ENCODE peak calls at places on chromosome 17, in five cellular contexts. X, S, J, C and Y are unnamed samples. For H4K20me1, the result is how much of the 10 kb centered on the place peaks cover.

GRCh38 chr17:75557075-75557851 is 30.3 kb upstream of the MYO15B start:
- DNase-seq in X (peak), S (peak), J (peak), C (no peak), Y (no peak)

GRCh38 chr17:2862197-2862596 is 66.0 kb downstream of the RAP1GAP2 start:
- DNase-seq in X (no peak), S (no peak), J (no peak), C (no peak), Y (no peak)

GRCh38 chr17:61862105-61862574 is 1.2 kb downstream of the BRIP1 start:
- DNase-seq in X (no peak), S (peak), J (peak), C (no peak), Y (no peak)

GRCh38 chr17:33292981-33293867 is at the start of gene ASIC2:
- DNase-seq in X (peak), S (no peak), J (peak), C (no peak), Y (peak)

GRCh38 chr17:68301438-68301959 is 10.2 kb downstream of the ARSG start:
- DNase-seq in X (no peak), S (no peak), J (no peak), C (no peak), Y (peak)

GRCh38 chr17:34146440-34147043 is 108.5 kb upstream of the CCL2 start:
- DNase-seq in X (peak), S (no peak), J (peak), C (no peak), Y (peak)

GRCh38 chr17:83179378-83179777 is 100.0 kb downstream of the METRNL start:
- DNase-seq in X (no peak), S (no peak), J (no peak), C (no peak), Y (no peak)

GRCh38 chr17:55430531-55431228 is 9.0 kb upstream of the MMD start:
- DNase-seq in X (no peak), S (no peak), J (peak), C (no peak), Y (no peak)

GRCh38 chr17:28469376-28469775 is 4.1 kb upstream of the SLC13A2 start:
- DNase-seq in X (no peak), S (no peak), J (no peak), C (no peak), Y (no peak)

GRCh38 chr17:16482253-16482652 is 9.7 kb downstream of the LRRC75A start:
- DNase-seq in X (no peak), S (no peak), J (no peak), C (no peak), Y (no peak)

GRCh38 chr17:36933174-36934143 is 3.8 kb upstream of the LHX1 start:
- DNase-seq in X (no peak), S (no peak), J (no peak), C (no peak), Y (peak)

GRCh38 chr17:35969558-35970442 is 11.5 kb downstream of the CCL16 start:
- DNase-seq in X (peak), S (peak), J (peak), C (peak), Y (peak)

GRCh38 chr17:75364078-75364477 is 41.4 kb downstream of the GRB2 start:
- DNase-seq in X (no peak), S (peak), J (peak), C (no peak), Y (no peak)

GRCh38 chr17:42901535-42902229 is 1.1 kb downstream of the G6PC1 start:
- DNase-seq in X (no peak), S (no peak), J (no peak), C (no peak), Y (no peak)

GRCh38 chr17:64024781-64025731 is 4.6 kb upstream of the ICAM2 start:
- DNase-seq in X (no peak), S (no peak), J (peak), C (no peak), Y (no peak)

GRCh38 chr17:42894283-42895184 is 6.1 kb upstream of the G6PC1 start:
- DNase-seq in X (no peak), S (no peak), J (no peak), C (no peak), Y (no peak)

GRCh38 chr17:65941500-65941899 is 250.4 kb downstream of the CEP112 start:
- DNase-seq in X (no peak), S (no peak), J (peak), C (no peak), Y (no peak)

GRCh38 chr17:47949197-47949759 is 7.9 kb downstream of the PNPO start:
- DNase-seq in X (peak), S (peak), J (peak), C (peak), Y (peak)

GRCh38 chr17:76078859-76079576 is at the start of gene ZACN:
- DNase-seq in X (no peak), S (no peak), J (no peak), C (no peak), Y (no peak)

GRCh38 chr17:42690596-42690995 is 8.3 kb downstream of the CNTNAP1 start:
- DNase-seq in X (no peak), S (no peak), J (no peak), C (no peak), Y (no peak)

GRCh38 chr17:12070561-12070960 is 49.9 kb downstream of the MAP2K4 start:
- DNase-seq in X (no peak), S (peak), J (peak), C (no peak), Y (no peak)

GRCh38 chr17:72542317-72542716 is 421.5 kb downstream of the SOX9 start:
- DNase-seq in X (no peak), S (no peak), J (no peak), C (no peak), Y (no peak)

GRCh38 chr17:3843935-3844516 is 2.0 kb downstream of the NCBP3 start:
- DNase-seq in X (peak), S (peak), J (peak), C (no peak), Y (peak)

GRCh38 chr17:68433911-68434503 is 23.3 kb downstream of the WIPI1 start:
- DNase-seq in X (no peak), S (no peak), J (no peak), C (no peak), Y (no peak)

GRCh38 chr17:67223924-67224323 is 21.1 kb downstream of the HELZ start:
- DNase-seq in X (peak), S (no peak), J (no peak), C (no peak), Y (no peak)

GRCh38 chr17:19348081-19348650 is 14.4 kb downstream of the B9D1 start:
- DNase-seq in X (no peak), S (no peak), J (no peak), C (no peak), Y (no peak)

GRCh38 chr17:3907483-3908216 is 8.6 kb downstream of the P2RX1 start:
- DNase-seq in X (no peak), S (no peak), J (no peak), C (no peak), Y (peak)

GRCh38 chr17:74340470-74341023 is 14.5 kb downstream of the KIF19 start:
- DNase-seq in X (no peak), S (no peak), J (no peak), C (no peak), Y (no peak)

GRCh38 chr17:18270851-18271170 is 10.3 kb downstream of the MIEF2 start:
- DNase-seq in X (no peak), S (no peak), J (no peak), C (no peak), Y (no peak)
- H4K20me1 ChIP-seq in X (under half), S (under half), J (under half), C (under half), Y (under half)

GRCh38 chr17:50479522-50480141 is 972 bp downstream of the RSAD1 start:
- DNase-seq in X (peak), S (peak), J (peak), C (peak), Y (peak)

GRCh38 chr17:50480142-50480764 is 1.6 kb downstream of the RSAD1 start:
- DNase-seq in X (no peak), S (no peak), J (no peak), C (no peak), Y (no peak)

GRCh38 chr17:50476545-50477315 is 1.9 kb upstream of the RSAD1 start:
- DNase-seq in X (no peak), S (no peak), J (no peak), C (no peak), Y (peak)

GRCh38 chr17:50478391-50479361 is at the start of gene RSAD1:
- DNase-seq in X (peak), S (peak), J (peak), C (peak), Y (peak)

DNA sequence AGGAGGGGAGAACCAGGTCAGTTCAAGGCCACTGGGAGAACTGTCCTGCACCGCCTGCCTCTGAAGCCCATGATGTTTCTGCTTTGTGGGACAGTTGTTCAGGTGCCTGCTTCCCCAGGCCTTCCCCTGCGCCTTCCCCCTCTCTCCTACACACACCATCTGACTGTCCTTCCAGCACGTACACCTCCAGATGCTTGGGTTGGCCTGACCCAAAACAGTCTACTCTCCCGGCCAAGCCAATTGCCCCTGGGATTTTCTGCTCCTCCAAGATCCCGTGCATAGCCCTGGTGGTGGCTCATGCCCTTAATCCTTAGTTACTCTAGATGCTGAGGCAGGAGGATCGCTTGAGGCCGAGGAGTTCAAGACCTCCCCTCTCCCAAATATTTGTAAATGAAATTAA is 684 bp upstream of the RSAD1 start:
- DNase-seq in X (no peak), S (no peak), J (no peak), C (no peak), Y (no peak)
- H3K4me2 ChIP-seq in X (peak), S (no peak), J (peak), C (peak), Y (peak)

GRCh38 chr17:45063198-45063597 is 2.1 kb downstream of the NMT1 start:
- DNase-seq in X (no peak), S (no peak), J (no peak), C (peak), Y (no peak)
- H4K20me1 ChIP-seq in X (under half), S (under half), J (under half), C (under half), Y (under half)

GRCh38 chr17:81939218-81939617 is 2.1 kb upstream of the PYCR1 start:
- DNase-seq in X (no peak), S (no peak), J (no peak), C (no peak), Y (no peak)
- H3K4me2 ChIP-seq in X (no peak), S (no peak), J (no peak), C (no peak), Y (no peak)

GRCh38 chr17:6923385-6923784 is 72.5 kb upstream of the ALOX12 start:
- DNase-seq in X (no peak), S (no peak), J (no peak), C (no peak), Y (no peak)

GRCh38 chr17:6930754-6931153 is 65.1 kb upstream of the ALOX12 start:
- DNase-seq in X (no peak), S (no peak), J (no peak), C (no peak), Y (no peak)

GRCh38 chr17:6928193-6928592 is 67.7 kb upstream of the ALOX12 start:
- DNase-seq in X (no peak), S (no peak), J (no peak), C (no peak), Y (no peak)

GRCh38 chr17:6924121-6924676 is 71.7 kb upstream of the ALOX12 start:
- DNase-seq in X (no peak), S (no peak), J (no peak), C (no peak), Y (no peak)

DNA sequence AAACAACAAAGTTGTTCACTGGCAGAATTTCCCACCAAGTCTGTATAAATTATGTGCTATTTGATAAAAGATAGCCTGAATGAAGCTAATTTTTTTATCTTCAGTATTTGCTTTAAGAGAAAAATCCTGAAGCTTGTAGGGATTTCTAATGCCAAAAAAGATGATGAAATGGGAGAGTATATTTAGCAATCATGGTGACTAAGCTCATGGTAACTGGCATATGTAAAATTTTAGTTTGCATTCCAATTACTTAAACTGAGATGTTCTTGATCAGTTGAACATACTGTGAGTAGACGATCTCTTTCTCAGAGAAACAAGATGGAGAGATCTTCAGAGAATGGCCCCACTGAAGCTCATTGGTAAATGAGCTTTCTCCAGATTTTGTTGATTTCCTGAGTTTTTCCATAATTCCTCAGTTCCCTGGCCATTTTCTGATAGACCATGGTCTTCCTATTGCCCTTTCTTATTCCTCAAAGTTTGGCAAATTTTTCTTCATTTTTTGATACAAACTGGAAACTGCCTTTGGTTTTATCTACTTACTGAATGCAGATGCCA is 68.5 kb upstream of the ALOX12 start:
- DNase-seq in X (no peak), S (peak), J (peak), C (no peak), Y (no peak)
- H4K20me1 ChIP-seq in X (under half), S (under half), J (under half), C (under half), Y (under half)

GRCh38 chr17:80474231-80474932 is 2.0 kb downstream of the NPTX1 start:
- DNase-seq in X (peak), S (peak), J (peak), C (no peak), Y (peak)
- H3K4me2 ChIP-seq in X (no peak), S (peak), J (peak), C (no peak), Y (peak)

GRCh38 chr17:78714534-78714933 is 67.5 kb downstream of the CYTH1 start:
- DNase-seq in X (no peak), S (no peak), J (no peak), C (no peak), Y (no peak)

GRCh38 chr17:78715876-78716275 is 66.2 kb downstream of the CYTH1 start:
- DNase-seq in X (no peak), S (no peak), J (no peak), C (no peak), Y (no peak)

GRCh38 chr17:78716292-78716691 is 65.8 kb downstream of the CYTH1 start:
- DNase-seq in X (no peak), S (no peak), J (no peak), C (no peak), Y (no peak)

GRCh38 chr17:78716814-78717393 is 65.2 kb downstream of the CYTH1 start:
- DNase-seq in X (no peak), S (peak), J (peak), C (no peak), Y (peak)

GRCh38 chr17:78715000-78715771 is 66.9 kb downstream of the CYTH1 start:
- DNase-seq in X (no peak), S (no peak), J (no peak), C (no peak), Y (no peak)
- H4K20me1 ChIP-seq in X (half or more), S (under half), J (under half), C (under half), Y (under half)

DNA sequence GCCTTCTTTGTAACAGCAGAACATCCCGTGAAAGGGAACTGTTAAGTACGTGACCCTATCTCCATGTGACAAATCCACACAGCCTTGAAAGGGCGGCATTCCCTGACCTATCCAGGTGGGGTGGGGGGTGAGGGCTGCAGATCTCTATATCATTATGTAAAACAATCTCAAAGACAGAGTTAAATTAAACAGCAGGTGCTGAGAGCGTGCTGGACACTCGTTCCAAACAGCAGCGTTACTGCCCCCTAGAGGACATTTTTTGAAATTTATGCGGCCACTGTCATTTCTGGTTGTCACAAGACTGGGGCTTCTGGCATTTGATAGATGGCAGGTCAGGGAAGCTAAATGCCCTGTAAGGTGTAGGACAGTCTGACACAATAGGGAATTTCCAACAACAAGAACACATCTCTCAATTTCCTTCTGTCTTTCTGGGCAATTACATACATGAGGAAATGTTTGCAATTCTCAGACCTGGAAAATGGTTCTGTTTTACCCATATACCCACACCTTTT is 6.7 kb upstream of the SLC25A39 start:
- DNase-seq in X (peak), S (peak), J (peak), C (no peak), Y (peak)
- H3K4me2 ChIP-seq in X (peak), S (no peak), J (peak), C (peak), Y (no peak)